ENCODE peak calls at places on chromosomes 6 and 20, in nine cellular contexts. M is fibroblast of lung, Z is dorsolateral prefrontal cortex, S is foreskin fibroblast, O is fibroblast of pulmonary artery, E is vagina, A is bronchial epithelial cell, Q is kidney epithelial cell, X is tibial artery. P is an unnamed sample.
A peak's percentile ranks its signal among the peaks of the same experiment; 100 is the strongest.

GRCh38 chr6:129084406-129084805 is 201.5 kb downstream of the LAMA2 start:
- DNase-seq in M (no peak), Z (no peak), S (no peak), O (no peak), E (no peak), A (no peak), Q (no peak), X (no peak), P (no peak)

GRCh38 chr6:47634210-47635047 is 64.0 kb upstream of the ADGRF4 start:
- DNase-seq in M (no peak), Z (no peak), S (no peak), O (no peak), E (no peak), A (no peak), Q (no peak), X (no peak), P (no peak)

GRCh38 chr6:99745651-99746050 is 139.0 kb downstream of the PRDM13 start:
- DNase-seq in M (no peak), Z (no peak), S (no peak), O (peak; percentile 7), E (no peak), A (peak; percentile 10), Q (no peak), X (no peak), P (peak; percentile 44)

GRCh38 chr20:37841389-37841788 is 61.5 kb upstream of the VSTM2L start:
- DNase-seq in M (no peak), Z (no peak), S (no peak), O (no peak), E (no peak), A (no peak), Q (no peak), X (no peak), P (no peak)

GRCh38 chr20:32484221-32485125 is 100.7 kb downstream of the NOL4L start:
- DNase-seq in M (no peak), Z (no peak), S (no peak), O (peak; percentile 29), E (no peak), A (no peak), Q (no peak), X (peak; percentile 49), P (no peak)

GRCh38 chr20:23320317-23320716 is 30.3 kb upstream of the NXT1 start:
- DNase-seq in M (no peak), Z (no peak), S (peak; percentile 30), O (peak; percentile 33), E (no peak), A (peak; percentile 9), Q (no peak), X (no peak), P (peak; percentile 37)

GRCh38 chr20:33277471-33278441 is 5.3 kb upstream of the BPIFB1 start:
- DNase-seq in M (no peak), Z (no peak), S (no peak), O (no peak), E (no peak), A (no peak), Q (no peak), X (no peak), P (no peak)

GRCh38 chr6:111880181-111880944 is 7.1 kb upstream of the FYN start:
- DNase-seq in M (no peak), Z (no peak), S (peak; percentile 52), O (peak; percentile 49), E (no peak), A (peak; percentile 12), Q (no peak), X (no peak), P (peak; percentile 31)

GRCh38 chr6:70549327-70549726 is 17.4 kb upstream of the SDHAF4 start:
- DNase-seq in M (no peak), Z (no peak), S (no peak), O (no peak), E (no peak), A (no peak), Q (no peak), X (no peak), P (no peak)

DNA sequence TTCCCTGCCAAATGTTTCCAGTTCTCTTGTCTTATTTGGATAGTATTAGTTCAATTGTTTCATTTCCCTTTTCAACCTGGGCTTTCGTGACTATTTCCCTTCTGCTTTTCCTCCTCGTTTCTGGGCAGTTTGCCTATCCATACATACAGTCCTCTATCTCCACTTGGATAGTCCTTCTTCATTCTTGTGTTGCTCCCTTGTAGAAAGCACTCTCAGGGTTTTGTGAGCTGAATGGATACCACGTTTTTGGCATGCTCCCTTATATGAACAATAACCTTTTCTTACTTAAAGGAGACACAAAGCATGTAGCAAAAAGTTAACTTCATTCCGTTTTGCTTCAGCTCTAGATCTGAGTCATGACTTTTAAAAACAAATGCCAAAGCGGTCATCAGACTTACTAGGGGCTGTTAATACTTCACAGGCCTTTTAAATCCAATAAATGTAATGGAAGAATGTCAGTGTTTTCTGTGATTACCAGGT is 16.6 kb downstream of the CRYBG1 start:
- DNase-seq in M (peak; percentile 7), Z (no peak), S (no peak), O (peak; percentile 35), E (no peak), A (peak; percentile 70), Q (peak; percentile 57), X (no peak), P (peak; percentile 63)
- H3K4me3 ChIP-seq in M (no peak overlapping the region), Z (no peak overlapping the region), S (no peak overlapping the region), O (no peak overlapping the region), E (no peak overlapping the region), A (no peak overlapping the region), Q (no peak overlapping the region), X (no peak overlapping the region), P (no peak overlapping the region)

GRCh38 chr6:23446394-23447001 is 679.5 kb upstream of the NRSN1 start:
- DNase-seq in M (peak; percentile 78), Z (no peak), S (peak; percentile 25), O (peak; percentile 72), E (no peak), A (peak; percentile 57), Q (peak; percentile 9), X (no peak), P (peak; percentile 66)
- TF ChIP-seq CTCF in M (peak; percentile 62), Z (peak; percentile 64), S (peak; percentile 74), O (peak; percentile 75), E (no peak), A (peak; percentile 62), Q (peak; percentile 68), X (peak; percentile 25), P (peak; percentile 62)

DNA sequence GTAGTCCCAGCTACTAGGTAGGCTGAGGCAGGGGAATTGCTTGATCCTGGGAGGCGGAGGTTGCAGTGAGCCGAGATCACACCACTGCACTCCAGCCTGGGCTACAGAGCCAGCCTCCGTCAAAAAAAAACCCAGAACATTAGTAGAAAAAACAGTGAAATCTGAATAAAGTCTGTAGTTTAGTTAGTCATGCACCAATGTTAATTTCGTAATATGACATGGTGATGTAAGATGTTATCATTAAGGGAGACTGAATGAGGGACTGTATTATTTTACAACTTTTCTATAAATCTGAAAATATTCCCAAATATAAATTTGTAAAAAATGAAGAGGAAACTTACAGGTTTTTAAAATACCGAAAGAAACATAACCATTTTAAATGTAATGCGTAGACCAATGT is 2.1 kb downstream of the GSTA4 start:
- DNase-seq in M (peak; percentile 87), Z (no peak), S (peak; percentile 40), O (peak; percentile 63), E (no peak), A (peak; percentile 55), Q (no peak), X (no peak), P (peak; percentile 62)
- H3K4me3 ChIP-seq in M (peak overlapping the region; percentile 78), Z (peak overlapping the region; percentile 88), S (no peak overlapping the region), O (peak overlapping the region; percentile 81), E (peak overlapping the region; percentile 63), A (no peak overlapping the region), Q (no peak overlapping the region), X (peak overlapping the region; percentile 68), P (no peak overlapping the region)

DNA sequence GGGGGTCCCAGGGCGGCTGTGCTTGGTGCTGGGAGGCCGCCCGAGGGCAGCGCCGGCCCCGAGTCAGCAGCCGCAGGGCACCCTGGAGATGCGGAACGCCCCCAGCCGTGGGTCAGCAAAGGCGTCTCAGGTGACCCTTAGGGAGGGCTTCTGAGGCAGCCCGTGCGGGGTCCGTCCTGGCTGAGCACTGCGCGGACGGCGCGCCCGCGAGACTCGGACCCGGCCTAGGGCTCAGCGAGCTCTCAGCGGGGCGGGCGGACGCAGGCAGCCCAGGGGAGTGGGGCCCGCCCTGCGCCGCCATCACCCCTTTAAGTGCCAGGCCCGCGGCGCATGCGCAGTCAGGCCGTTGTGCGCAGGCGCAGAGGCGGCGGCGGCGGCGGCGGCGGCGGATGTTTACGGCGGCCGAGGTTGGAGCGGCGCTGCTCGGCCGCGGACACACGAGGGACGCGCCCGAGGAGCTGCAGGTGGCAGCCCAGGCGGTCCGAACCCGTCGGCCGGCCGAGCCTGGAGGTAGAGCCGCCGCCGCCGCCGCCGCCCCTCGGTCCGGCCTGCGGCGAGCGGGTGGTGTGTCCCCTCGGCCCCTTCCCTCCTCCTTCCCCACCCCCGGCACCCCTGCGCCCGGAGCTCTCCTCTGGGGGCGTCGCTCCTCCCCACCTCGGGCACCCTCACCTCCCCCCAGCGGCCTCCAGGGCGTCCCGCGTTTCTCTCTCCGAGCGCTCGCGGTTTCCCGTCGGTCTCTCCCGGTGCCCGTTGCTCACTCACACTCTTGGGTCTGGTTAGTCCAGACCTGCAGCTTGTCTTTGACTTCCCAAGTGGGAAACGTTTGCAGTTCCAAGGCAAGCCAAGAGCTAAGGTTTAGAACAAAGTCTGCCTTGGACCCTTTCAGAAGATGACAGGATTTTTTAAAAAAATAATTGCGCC is at the start of gene PCMTD2:
- DNase-seq in M (peak; percentile 74), Z (peak; percentile 74), S (peak; percentile 73), O (peak; percentile 80), E (peak; percentile 84), A (peak; percentile 31), Q (no peak), X (peak; percentile 75), P (peak; percentile 84)
- TF ChIP-seq CTCF in M (no peak), Z (no peak), S (no peak), O (no peak), E (peak; percentile 32), A (peak; percentile 7), Q (no peak), X (no peak), P (no peak)

GRCh38 chr20:4973330-4974097 is 27.8 kb downstream of the SLC23A2 start:
- DNase-seq in M (peak; percentile 87), Z (no peak), S (peak; percentile 88), O (peak; percentile 76), E (no peak), A (peak; percentile 50), Q (peak; percentile 84), X (peak; percentile 59), P (peak; percentile 86)
- H3K4me3 ChIP-seq in M (peak overlapping the region; percentile 36), Z (peak overlapping the region; percentile 33), S (peak overlapping the region; percentile 35), O (peak overlapping the region; percentile 39), E (peak overlapping the region; percentile 23), A (no peak overlapping the region), Q (no peak overlapping the region), X (peak overlapping the region; percentile 7), P (peak overlapping the region; percentile 32)